ENCODE peak calls at places on chromosomes 6 and 20, in six cellular contexts. One of them, this sample, is unnamed.
A peak's percentile ranks its signal among the peaks of the same experiment; 100 is the strongest.

GRCh38 chr6:139425780-139426179 is 51.3 kb upstream of the CITED2 start:
- DNase-seq in A549: no peak
- DNase-seq in IMR-90: no peak
- DNase-seq in lower leg skin: no peak
- DNase-seq in GM12891: no peak
- DNase-seq in stomach: no peak
- DNase-seq in this sample: peak; percentile 15

GRCh38 chr20:38326309-38326708 is 20.0 kb upstream of the LBP start:
- DNase-seq in A549: no peak
- DNase-seq in IMR-90: no peak
- DNase-seq in lower leg skin: no peak
- DNase-seq in GM12891: no peak
- DNase-seq in stomach: no peak
- DNase-seq in this sample: no peak

GRCh38 chr20:37948956-37949355 is 46.0 kb downstream of the VSTM2L start:
- DNase-seq in A549: no peak
- DNase-seq in IMR-90: no peak
- DNase-seq in lower leg skin: peak; percentile 2
- DNase-seq in GM12891: no peak
- DNase-seq in stomach: no peak
- DNase-seq in this sample: no peak

GRCh38 chr6:132818404-132819359 is 4.3 kb downstream of the RPS12 start:
- DNase-seq in A549: no peak
- DNase-seq in IMR-90: peak; percentile 30
- DNase-seq in lower leg skin: no peak
- DNase-seq in GM12891: no peak
- DNase-seq in stomach: no peak
- DNase-seq in this sample: peak; percentile 42

GRCh38 chr6:26556263-26557070 is 18.3 kb downstream of the HMGN4 start:
- DNase-seq in A549: peak; percentile 70
- DNase-seq in IMR-90: peak; percentile 97
- DNase-seq in lower leg skin: no peak
- DNase-seq in GM12891: no peak
- DNase-seq in stomach: no peak
- DNase-seq in this sample: no peak

GRCh38 chr20:47352332-47353223 is 3.9 kb downstream of the ZMYND8 start:
- DNase-seq in A549: no peak
- DNase-seq in IMR-90: no peak
- DNase-seq in lower leg skin: no peak
- DNase-seq in GM12891: no peak
- DNase-seq in stomach: peak; percentile 86
- DNase-seq in this sample: peak; percentile 62

GRCh38 chr20:21607971-21608735 is 94.3 kb upstream of the NKX2-2 start:
- DNase-seq in A549: no peak
- DNase-seq in IMR-90: no peak
- DNase-seq in lower leg skin: no peak
- DNase-seq in GM12891: no peak
- DNase-seq in stomach: no peak
- DNase-seq in this sample: peak; percentile 22

GRCh38 chr6:113968472-113968871 is 2.5 kb downstream of the HDAC2 start:
- DNase-seq in A549: no peak
- DNase-seq in IMR-90: no peak
- DNase-seq in lower leg skin: no peak
- DNase-seq in GM12891: no peak
- DNase-seq in stomach: no peak
- DNase-seq in this sample: no peak

GRCh38 chr6:34468378-34468892 is 2.6 kb downstream of the PACSIN1 start:
- DNase-seq in A549: no peak
- DNase-seq in IMR-90: no peak
- DNase-seq in lower leg skin: no peak
- DNase-seq in GM12891: no peak
- DNase-seq in stomach: no peak
- DNase-seq in this sample: no peak

GRCh38 chr6:2934057-2934456 is 30.9 kb upstream of the SERPINB9 start:
- DNase-seq in A549: no peak
- DNase-seq in IMR-90: no peak
- DNase-seq in lower leg skin: no peak
- DNase-seq in GM12891: no peak
- DNase-seq in stomach: no peak
- DNase-seq in this sample: no peak

GRCh38 chr6:15259766-15260098 is 13.9 kb downstream of the JARID2 start:
- DNase-seq in A549: no peak
- DNase-seq in IMR-90: no peak
- DNase-seq in lower leg skin: no peak
- DNase-seq in GM12891: no peak
- DNase-seq in stomach: no peak
- DNase-seq in this sample: no peak

GRCh38 chr6:142886431-142887170 is 58.4 kb downstream of the HIVEP2 start:
- DNase-seq in A549: no peak
- DNase-seq in IMR-90: peak; percentile 69
- DNase-seq in lower leg skin: no peak
- DNase-seq in GM12891: no peak
- DNase-seq in stomach: no peak
- DNase-seq in this sample: no peak

GRCh38 chr6:163780993-163781392 is 366.5 kb downstream of the QKI start:
- DNase-seq in A549: no peak
- DNase-seq in IMR-90: peak; percentile 11
- DNase-seq in lower leg skin: peak; percentile 57
- DNase-seq in GM12891: no peak
- DNase-seq in stomach: no peak
- DNase-seq in this sample: peak; percentile 77

GRCh38 chr6:1110164-1110563 is 201.7 kb upstream of the FOXQ1 start:
- DNase-seq in A549: no peak
- DNase-seq in IMR-90: no peak
- DNase-seq in lower leg skin: no peak
- DNase-seq in GM12891: no peak
- DNase-seq in stomach: no peak
- DNase-seq in this sample: no peak

GRCh38 chr20:61527626-61528025 is 275.6 kb downstream of the CDH4 start:
- DNase-seq in A549: no peak
- DNase-seq in IMR-90: no peak
- DNase-seq in lower leg skin: no peak
- DNase-seq in GM12891: no peak
- DNase-seq in stomach: no peak
- DNase-seq in this sample: no peak

GRCh38 chr20:61524956-61525666 is 273.1 kb downstream of the CDH4 start:
- DNase-seq in A549: no peak
- DNase-seq in IMR-90: no peak
- DNase-seq in lower leg skin: no peak
- DNase-seq in GM12891: no peak
- DNase-seq in stomach: no peak
- DNase-seq in this sample: no peak

GRCh38 chr20:61528591-61528990 is 276.5 kb downstream of the CDH4 start:
- DNase-seq in A549: no peak
- DNase-seq in IMR-90: no peak
- DNase-seq in lower leg skin: no peak
- DNase-seq in GM12891: no peak
- DNase-seq in stomach: no peak
- DNase-seq in this sample: no peak

GRCh38 chr20:61526907-61527306 is 274.8 kb downstream of the CDH4 start:
- DNase-seq in A549: no peak
- DNase-seq in IMR-90: no peak
- DNase-seq in lower leg skin: no peak
- DNase-seq in GM12891: no peak
- DNase-seq in stomach: no peak
- DNase-seq in this sample: no peak

GRCh38 chr20:61525781-61526431 is 273.8 kb downstream of the CDH4 start:
- DNase-seq in A549: no peak
- DNase-seq in IMR-90: peak; percentile 72
- DNase-seq in lower leg skin: no peak
- DNase-seq in GM12891: no peak
- DNase-seq in stomach: no peak
- DNase-seq in this sample: no peak
- TF ChIP-seq POLR2A in A549: no peak
- TF ChIP-seq POLR2A in IMR-90: no peak
- TF ChIP-seq POLR2A in lower leg skin: no peak
- TF ChIP-seq POLR2A in GM12891: no peak
- TF ChIP-seq POLR2A in stomach: no peak
- TF ChIP-seq POLR2A in this sample: no peak

DNA sequence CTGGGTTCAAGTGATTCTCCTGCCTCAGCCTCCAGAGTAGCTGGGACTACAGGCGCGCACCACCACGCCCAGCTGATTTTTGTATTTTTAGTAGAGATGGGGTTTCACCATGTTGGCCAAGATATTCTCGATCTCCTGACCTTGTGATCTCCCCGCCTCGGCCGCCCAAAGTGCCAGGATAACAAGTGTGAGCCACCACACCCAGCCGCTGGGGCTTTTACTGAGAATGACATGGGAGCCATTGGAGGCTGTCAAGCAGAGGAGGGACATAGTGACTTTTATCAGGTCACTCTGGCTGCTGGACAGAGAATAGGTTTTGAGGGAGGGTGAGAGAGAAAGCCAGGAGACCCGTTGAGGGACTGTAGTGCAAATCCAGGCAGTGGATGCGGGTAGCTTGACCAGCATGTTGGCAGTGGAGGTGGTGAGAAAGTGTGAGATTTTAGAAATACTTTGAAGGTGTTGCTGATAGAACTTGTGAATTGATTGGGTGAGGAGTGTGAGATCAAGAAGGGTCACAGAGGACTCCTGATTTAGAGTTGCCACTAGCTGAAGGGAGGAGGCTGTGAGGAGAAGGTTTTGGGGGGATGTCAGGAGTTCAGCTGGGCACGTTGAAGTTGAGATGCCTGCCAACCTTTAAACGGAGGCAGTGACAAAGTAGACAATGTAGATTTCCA is 14.7 kb downstream of the ZNF341 start:
- DNase-seq in A549: no peak
- DNase-seq in IMR-90: no peak
- DNase-seq in lower leg skin: no peak
- DNase-seq in GM12891: no peak
- DNase-seq in stomach: no peak
- DNase-seq in this sample: no peak
- TF ChIP-seq POLR2A in A549: no peak
- TF ChIP-seq POLR2A in IMR-90: no peak
- TF ChIP-seq POLR2A in lower leg skin: no peak
- TF ChIP-seq POLR2A in GM12891: no peak
- TF ChIP-seq POLR2A in stomach: no peak
- TF ChIP-seq POLR2A in this sample: no peak

GRCh38 chr6:105459884-105460283 is 57.0 kb upstream of the PREP start:
- DNase-seq in A549: peak; percentile 1
- DNase-seq in IMR-90: peak; percentile 35
- DNase-seq in lower leg skin: no peak
- DNase-seq in GM12891: no peak
- DNase-seq in stomach: no peak
- DNase-seq in this sample: no peak
- TF ChIP-seq POLR2A in A549: no peak
- TF ChIP-seq POLR2A in IMR-90: no peak
- TF ChIP-seq POLR2A in lower leg skin: no peak
- TF ChIP-seq POLR2A in GM12891: no peak
- TF ChIP-seq POLR2A in stomach: no peak
- TF ChIP-seq POLR2A in this sample: no peak

GRCh38 chr6:32971581-32972352 is 3.4 kb downstream of the BRD2 start:
- DNase-seq in A549: peak; percentile 79
- DNase-seq in IMR-90: peak; percentile 100
- DNase-seq in lower leg skin: peak; percentile 100
- DNase-seq in GM12891: peak; percentile 70
- DNase-seq in stomach: peak; percentile 99
- DNase-seq in this sample: peak; percentile 100

GRCh38 chr6:32972353-32973143 is 4.2 kb downstream of the BRD2 start:
- DNase-seq in A549: peak; percentile 36
- DNase-seq in IMR-90: no peak
- DNase-seq in lower leg skin: no peak
- DNase-seq in GM12891: no peak
- DNase-seq in stomach: no peak
- DNase-seq in this sample: no peak

GRCh38 chr6:32973934-32974333 is 5.5 kb downstream of the BRD2 start:
- DNase-seq in A549: peak; percentile 48
- DNase-seq in IMR-90: peak; percentile 66
- DNase-seq in lower leg skin: no peak
- DNase-seq in GM12891: peak; percentile 33
- DNase-seq in stomach: no peak
- DNase-seq in this sample: no peak

GRCh38 chr6:32974541-32975308 is 6.3 kb downstream of the BRD2 start:
- DNase-seq in A549: no peak
- DNase-seq in IMR-90: no peak
- DNase-seq in lower leg skin: no peak
- DNase-seq in GM12891: no peak
- DNase-seq in stomach: no peak
- DNase-seq in this sample: no peak

DNA sequence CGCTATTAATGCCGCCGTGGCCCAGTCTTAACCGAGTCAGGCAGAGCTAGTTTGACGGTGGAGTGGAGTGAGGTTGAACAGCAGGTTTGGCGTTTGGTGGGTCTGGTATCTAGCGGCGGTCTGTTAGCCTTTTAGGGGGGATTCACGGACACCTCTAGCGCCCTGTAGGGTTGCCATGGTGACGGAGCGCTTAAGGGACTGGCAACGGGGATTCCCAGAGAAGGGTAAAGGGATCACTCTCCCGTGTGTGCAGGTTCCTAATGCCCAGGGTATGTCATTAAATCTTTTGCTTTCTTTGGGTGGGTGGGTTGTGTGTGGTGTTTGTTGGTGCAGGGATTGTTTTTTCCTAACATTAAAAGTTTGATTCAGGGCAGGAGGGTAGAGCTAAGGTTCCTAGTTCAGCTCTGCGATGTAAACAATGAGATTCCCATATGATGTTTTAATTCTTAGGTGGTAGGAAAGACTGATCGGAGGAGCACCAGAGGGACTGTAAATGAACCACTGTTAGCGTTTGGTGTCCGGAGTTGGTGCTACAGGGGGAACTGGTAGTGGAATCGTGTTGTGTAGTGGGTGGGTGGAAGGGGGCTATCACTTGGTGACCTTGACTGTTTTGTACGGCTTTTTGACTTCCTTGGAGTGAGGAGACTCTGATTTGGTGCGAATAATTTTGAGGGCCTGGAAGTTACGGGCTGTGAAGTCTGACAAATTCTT is 4.9 kb downstream of the BRD2 start:
- DNase-seq in A549: no peak
- DNase-seq in IMR-90: peak; percentile 40
- DNase-seq in lower leg skin: no peak
- DNase-seq in GM12891: no peak
- DNase-seq in stomach: peak; percentile 39
- DNase-seq in this sample: no peak
- TF ChIP-seq POLR2A in A549: no peak
- TF ChIP-seq POLR2A in IMR-90: no peak
- TF ChIP-seq POLR2A in lower leg skin: no peak
- TF ChIP-seq POLR2A in GM12891: no peak
- TF ChIP-seq POLR2A in stomach: no peak
- TF ChIP-seq POLR2A in this sample: no peak

GRCh38 chr6:7532821-7533220 is 8.7 kb upstream of the DSP start:
- DNase-seq in A549: no peak
- DNase-seq in IMR-90: no peak
- DNase-seq in lower leg skin: no peak
- DNase-seq in GM12891: no peak
- DNase-seq in stomach: no peak
- DNase-seq in this sample: no peak
- TF ChIP-seq POLR2A in A549: no peak
- TF ChIP-seq POLR2A in IMR-90: no peak
- TF ChIP-seq POLR2A in lower leg skin: no peak
- TF ChIP-seq POLR2A in GM12891: no peak
- TF ChIP-seq POLR2A in stomach: no peak
- TF ChIP-seq POLR2A in this sample: no peak

This sample was measured in gastrocnemius medialis.